ENCODE peak calls at places on chromosomes 11 and 22, in six cellular contexts. N, H, R, D, J and P are unnamed samples.

GRCh38 chr22:31923166-31923565 is 21.2 kb upstream of the YWHAH start:
- DNase-seq in N (no peak), H (peak; percentile 31), R (no peak), D (no peak), J (peak; percentile 34), P (peak; percentile 46)

GRCh38 chr11:117303101-117303500 is 12.0 kb downstream of the BACE1-AS start:
- DNase-seq in N (no peak), H (no peak), R (no peak), D (no peak), J (no peak), P (no peak)

GRCh38 chr11:61526956-61527731 is 18.6 kb downstream of the LRRC10B start:
- DNase-seq in N (no peak), H (no peak), R (no peak), D (no peak), J (no peak), P (no peak)

GRCh38 chr11:432501-433100 is 9.2 kb downstream of the ANO9 start:
- DNase-seq in N (no peak), H (no peak), R (no peak), D (no peak), J (no peak), P (no peak)

GRCh38 chr11:117201516-117201866 is 2.3 kb downstream of the TAGLN start:
- DNase-seq in N (no peak), H (no peak), R (no peak), D (no peak), J (no peak), P (no peak)

GRCh38 chr11:62269654-62270278 is at the start of gene SCGB2A2:
- DNase-seq in N (peak; percentile 12), H (no peak), R (peak; percentile 8), D (no peak), J (no peak), P (no peak)

GRCh38 chr11:32266611-32267010 is 168.7 kb downstream of the WT1 start:
- DNase-seq in N (no peak), H (no peak), R (no peak), D (no peak), J (no peak), P (no peak)

GRCh38 chr11:123055132-123055924 is 6.6 kb downstream of the HSPA8 start:
- DNase-seq in N (no peak), H (no peak), R (no peak), D (no peak), J (no peak), P (no peak)

GRCh38 chr22:43110444-43110926 is at the start of gene BIK:
- DNase-seq in N (no peak), H (peak; percentile 75), R (no peak), D (peak; percentile 85), J (peak; percentile 34), P (peak; percentile 53)

GRCh38 chr11:108111126-108111525 is 10.2 kb upstream of the ACAT1 start:
- DNase-seq in N (no peak), H (no peak), R (no peak), D (no peak), J (no peak), P (no peak)

GRCh38 chr22:19864538-19865106 is 9.9 kb upstream of the GNB1L start:
- DNase-seq in N (no peak), H (no peak), R (no peak), D (no peak), J (no peak), P (no peak)

GRCh38 chr22:44249376-44250147 is 63.2 kb downstream of the SHISAL1 start:
- DNase-seq in N (no peak), H (no peak), R (no peak), D (no peak), J (no peak), P (no peak)

GRCh38 chr22:25551396-25551795 is 13.1 kb upstream of the GRK3 start:
- DNase-seq in N (no peak), H (no peak), R (no peak), D (no peak), J (no peak), P (no peak)

GRCh38 chr22:36913431-36914382 is at the start of gene CSF2RB:
- DNase-seq in N (no peak), H (peak; percentile 60), R (no peak), D (no peak), J (peak; percentile 38), P (no peak)

GRCh38 chr11:62732830-62733229 is 4.5 kb downstream of the TTC9C start:
- DNase-seq in N (no peak), H (no peak), R (no peak), D (no peak), J (no peak), P (no peak)

GRCh38 chr11:809287-810039 is at the start of gene RPLP2:
- DNase-seq in N (peak; percentile 93), H (peak; percentile 98), R (peak; percentile 93), D (peak; percentile 99), J (peak; percentile 99), P (peak; percentile 99)

GRCh38 chr11:70637949-70638598 is 239.7 kb downstream of the CTTN start:
- DNase-seq in N (no peak), H (no peak), R (no peak), D (peak; percentile 59), J (no peak), P (no peak)

GRCh38 chr11:64919627-64920026 is 2.6 kb upstream of the ATG2A start:
- DNase-seq in N (no peak), H (no peak), R (no peak), D (no peak), J (no peak), P (no peak)

GRCh38 chr11:120052196-120052775 is 85.6 kb downstream of the TRIM29 start:
- DNase-seq in N (no peak), H (no peak), R (no peak), D (no peak), J (no peak), P (no peak)

GRCh38 chr22:30210235-30210831 is 36.2 kb downstream of the LIF start:
- DNase-seq in N (peak; percentile 68), H (no peak), R (peak; percentile 96), D (peak; percentile 29), J (no peak), P (no peak)

GRCh38 chr11:74417860-74418508 is 19.8 kb upstream of the PGM2L1 start:
- DNase-seq in N (no peak), H (no peak), R (no peak), D (no peak), J (no peak), P (no peak)

DNA sequence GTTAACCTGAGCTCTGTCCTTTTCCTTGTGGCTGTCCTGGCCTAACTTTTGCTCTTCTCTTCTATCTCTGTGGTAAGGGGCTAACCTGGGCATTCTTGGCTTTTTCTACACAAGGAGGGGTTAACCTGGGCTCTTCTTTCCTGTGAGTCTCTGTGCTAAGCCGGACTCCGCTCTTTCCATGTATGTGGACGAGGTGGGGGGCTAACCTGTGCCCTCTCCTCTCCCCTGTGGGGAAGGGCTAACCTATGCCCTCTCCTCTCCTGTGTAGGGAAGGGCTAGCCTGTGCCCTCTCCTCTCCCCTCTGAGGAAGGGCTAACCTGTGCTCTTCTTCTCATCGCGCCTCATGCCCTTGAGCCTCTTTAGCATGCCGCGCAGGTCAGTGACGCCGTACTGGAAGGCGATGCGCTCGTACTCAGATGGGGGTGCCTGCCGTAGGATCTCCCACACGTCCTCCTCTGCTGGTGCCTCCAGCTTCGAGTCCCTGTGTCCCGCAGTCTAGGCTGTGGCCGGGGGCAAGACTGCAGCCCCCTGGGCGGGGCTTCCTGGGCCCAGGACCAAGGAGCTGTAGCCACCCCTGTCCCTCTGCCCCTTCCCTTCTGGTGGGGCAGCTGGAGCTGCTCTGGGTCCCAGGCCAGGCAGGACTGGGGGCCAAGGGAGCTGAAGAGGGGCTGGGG is 6.5 kb downstream of the MYBPC3 start:
- DNase-seq in N (no peak), H (no peak), R (no peak), D (no peak), J (no peak), P (no peak)
- H3K27ac ChIP-seq in N (no peak overlapping the region), H (no peak overlapping the region), R (no peak overlapping the region), D (peak overlapping the region; percentile 67), J (no peak overlapping the region), P (no peak overlapping the region)

DNA sequence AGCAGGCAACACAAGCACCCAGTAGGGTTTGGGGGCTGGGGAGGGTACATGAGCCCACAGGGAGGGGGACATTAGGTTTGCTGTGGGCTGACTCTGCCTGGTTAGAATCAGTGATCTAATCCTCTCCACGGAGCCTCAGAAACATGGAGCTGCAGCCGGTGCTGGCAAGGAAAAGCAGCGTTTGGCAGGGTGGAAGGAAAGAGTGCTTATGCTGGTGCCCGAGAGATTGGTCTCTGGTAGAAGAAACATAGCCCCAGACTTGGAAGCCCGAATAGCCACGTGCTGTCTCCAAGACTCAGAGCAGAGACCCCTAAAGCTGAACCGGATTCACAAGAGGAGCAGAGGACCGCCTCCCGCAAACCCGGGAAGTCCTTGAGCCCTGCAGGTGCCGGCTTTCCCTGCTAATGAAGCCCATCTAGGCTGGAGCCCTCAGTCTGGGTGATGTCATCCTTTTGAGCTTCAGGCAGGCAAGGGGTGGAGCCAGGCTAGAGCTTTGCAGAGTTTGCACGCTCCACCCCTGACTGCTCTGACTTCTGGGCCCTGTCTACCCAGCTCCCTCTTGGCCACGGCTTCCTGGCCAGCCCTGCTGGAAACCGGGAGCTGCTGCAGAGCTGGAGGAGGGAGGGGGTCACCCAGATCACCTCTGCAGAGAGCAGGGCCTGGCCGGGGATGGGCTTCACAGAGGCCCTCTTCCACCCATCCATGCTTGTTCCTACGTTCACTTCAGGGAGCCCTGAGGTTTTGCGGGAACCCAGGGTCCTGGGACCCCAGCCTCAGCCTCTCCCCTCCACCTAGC is 35.0 kb upstream of the JAM3 start:
- DNase-seq in N (no peak), H (peak; percentile 69), R (peak; percentile 21), D (peak; percentile 93), J (peak; percentile 75), P (peak; percentile 72)
- H3K4me3 ChIP-seq in N (no peak overlapping the region), H (no peak overlapping the region), R (no peak overlapping the region), D (no peak overlapping the region), J (peak overlapping the region; percentile 53), P (no peak overlapping the region)

DNA sequence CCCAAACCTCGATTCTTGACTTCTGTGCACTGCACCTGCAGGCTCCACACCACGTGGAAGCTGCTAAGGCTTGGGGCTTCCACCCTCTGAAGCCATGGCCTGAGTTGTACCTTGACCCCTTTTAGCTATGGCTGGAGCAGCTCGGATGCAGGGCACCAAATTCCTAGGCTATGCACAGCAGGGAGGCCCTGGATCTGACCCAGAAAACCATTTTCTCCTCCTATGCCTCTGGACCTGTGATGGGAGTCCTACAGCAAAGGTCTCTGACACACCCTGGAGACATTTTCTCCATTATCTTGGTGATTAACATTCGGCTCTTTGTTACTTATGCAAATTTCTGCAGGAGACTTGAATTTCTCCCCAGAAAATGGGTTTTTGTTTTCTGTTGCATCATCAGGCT is 309.2 kb upstream of the DDI1 start:
- DNase-seq in N (no peak), H (no peak), R (no peak), D (no peak), J (no peak), P (no peak)
- H3K9me3 ChIP-seq in N (no peaks in the 10 kb centered on the region), H (no peaks in the 10 kb centered on the region), R (no peaks in the 10 kb centered on the region), D (no peaks in the 10 kb centered on the region), J (no peaks in the 10 kb centered on the region), P (no peaks in the 10 kb centered on the region)

GRCh38 chr22:28810839-28811491 is 10.6 kb upstream of the XBP1 start:
- DNase-seq in N (no peak), H (no peak), R (no peak), D (no peak), J (no peak), P (no peak)

GRCh38 chr22:28815101-28815500 is 14.7 kb upstream of the XBP1 start:
- DNase-seq in N (no peak), H (no peak), R (no peak), D (no peak), J (no peak), P (no peak)

GRCh38 chr22:28812491-28812890 is 12.1 kb upstream of the XBP1 start:
- DNase-seq in N (no peak), H (no peak), R (no peak), D (no peak), J (no peak), P (peak; percentile 76)

GRCh38 chr22:28815729-28816128 is 15.4 kb upstream of the XBP1 start:
- DNase-seq in N (no peak), H (no peak), R (no peak), D (no peak), J (no peak), P (no peak)

GRCh38 chr22:28813772-28814518 is 13.6 kb upstream of the XBP1 start:
- DNase-seq in N (no peak), H (peak; percentile 43), R (no peak), D (no peak), J (no peak), P (peak; percentile 93)
- H3K27ac ChIP-seq in N (peak overlapping the region; percentile 60), H (peak overlapping the region; percentile 51), R (no peak overlapping the region), D (no peak overlapping the region), J (peak overlapping the region; percentile 7), P (peak overlapping the region; percentile 80)